ENCODE peak calls at places on chromosomes 13 and 19, in five cellular contexts. P is K562, H is H1, Y is SK-N-SH, N is HCT116. Q is an unnamed sample.

GRCh38 chr13:110017379-110017778 is 231.0 kb upstream of the IRS2 start:
- DNase-seq in H (peak), N (peak), Y (no peak), P (no peak), Q (no peak)

GRCh38 chr13:46633416-46633815 is 80.4 kb downstream of the LRCH1 start:
- DNase-seq in N (no peak), P (no peak), H (no peak), Y (no peak), Q (peak)

GRCh38 chr13:113220877-113221276 is 11.5 kb downstream of the CUL4A start:
- DNase-seq in P (no peak), H (no peak), Y (peak), N (no peak), Q (no peak)

GRCh38 chr19:29771708-29772415 is 39.9 kb upstream of the CCNE1 start:
- DNase-seq in H (peak), Y (peak), P (peak), N (peak), Q (peak)

GRCh38 chr19:48999481-49000325 is 6.0 kb downstream of the RUVBL2 start:
- DNase-seq in Y (peak), H (peak), N (no peak), P (peak), Q (no peak)

GRCh38 chr19:38527466-38528136 is 90.2 kb downstream of the MAP4K1 start:
- DNase-seq in P (peak), Y (no peak), H (no peak), N (no peak), Q (no peak)

GRCh38 chr19:5547881-5548280 is 19.9 kb downstream of the TINCR start:
- DNase-seq in H (no peak), Y (peak), P (peak), N (no peak), Q (peak)

GRCh38 chr19:3682741-3683404 is 17.4 kb downstream of the PIP5K1C start:
- DNase-seq in N (no peak), H (no peak), P (peak), Y (peak), Q (no peak)

GRCh38 chr19:44748426-44749254 is at the start of gene BCL3:
- DNase-seq in P (peak), N (no peak), Y (peak), H (no peak), Q (no peak)

GRCh38 chr13:40132249-40132648 is 476.8 kb downstream of the COG6 start:
- DNase-seq in Y (no peak), N (no peak), P (no peak), H (no peak), Q (no peak)

GRCh38 chr19:28514166-28514565 is 698.8 kb downstream of the UQCRFS1 start:
- DNase-seq in N (no peak), P (no peak), H (no peak), Y (no peak), Q (no peak)

GRCh38 chr19:722553-723101 is 13.9 kb downstream of the PALM start:
- DNase-seq in Y (no peak), N (no peak), H (no peak), P (no peak), Q (no peak)

GRCh38 chr13:113744197-113745000 is 14.6 kb upstream of the TMEM255B start:
- DNase-seq in Y (no peak), H (no peak), N (no peak), P (no peak), Q (no peak)

GRCh38 chr13:23365652-23366051 is 67.8 kb downstream of the SACS start:
- DNase-seq in Y (no peak), N (no peak), P (no peak), H (no peak), Q (no peak)

GRCh38 chr13:34591163-34591562 is 350.9 kb upstream of the NBEA start:
- DNase-seq in Y (no peak), P (no peak), H (no peak), N (no peak), Q (no peak)

GRCh38 chr13:111033172-111034133 is 81.7 kb upstream of the ARHGEF7 start:
- DNase-seq in N (no peak), H (no peak), Y (no peak), P (no peak), Q (no peak)
- H3K4me2 ChIP-seq in N (no peak), H (no peak), Y (no peak), P (no peak), Q (no peak)

GRCh38 chr19:8180018-8180417 is 29.2 kb upstream of the CERS4 start:
- DNase-seq in N (no peak), Y (no peak), P (no peak), H (no peak), Q (no peak)

DNA sequence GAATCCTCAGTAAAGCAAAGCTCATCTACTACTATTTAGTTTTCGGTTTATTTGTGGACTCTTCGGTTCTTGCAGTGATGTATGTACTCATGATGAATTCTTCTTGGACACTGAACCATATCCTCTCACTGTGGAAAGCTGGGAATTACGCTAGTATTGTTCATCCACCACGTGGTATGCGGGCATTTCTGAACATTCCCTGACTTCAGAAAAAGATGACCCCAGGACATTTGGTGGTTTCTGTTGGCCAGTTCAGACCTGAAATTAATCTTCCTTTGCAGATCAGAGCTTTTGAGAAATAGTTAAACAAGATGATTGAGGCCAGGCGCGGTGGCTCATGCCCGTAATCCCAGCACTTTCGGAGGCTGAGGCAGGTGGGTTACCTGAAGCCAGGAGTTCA is 25.3 kb upstream of the FBN3 start:
- DNase-seq in Y (no peak), H (no peak), P (no peak), N (no peak), Q (no peak)
- TF ChIP-seq SIN3A in Y (no peak), H (no peak), P (no peak), N (no peak), Q (no peak)

DNA sequence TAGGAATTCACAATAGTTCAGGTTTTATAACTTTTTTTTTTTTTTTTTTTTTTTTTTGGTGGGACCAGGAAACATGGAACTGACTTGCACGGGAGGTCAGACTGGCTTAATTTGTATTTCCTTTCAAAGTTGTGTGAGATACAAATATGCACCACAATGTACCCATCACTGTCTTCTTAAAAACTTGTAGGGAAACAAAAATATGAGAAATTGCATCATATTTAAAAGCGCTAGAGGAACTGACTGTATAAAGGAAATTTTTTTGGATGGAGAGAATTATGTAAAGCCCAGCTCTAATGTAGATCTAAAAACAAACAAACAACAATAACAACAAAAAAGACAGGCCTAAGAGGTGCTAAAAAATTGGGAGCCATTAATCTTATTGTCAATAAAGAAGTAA is 246.5 kb downstream of the DCT start:
- DNase-seq in Y (no peak), P (no peak), N (no peak), H (no peak), Q (no peak)
- H3K4me2 ChIP-seq in Y (peak), P (no peak), N (no peak), H (no peak), Q (no peak)

GRCh38 chr19:7968008-7968795 is 24.7 kb upstream of the TIMM44 start:
- DNase-seq in Y (no peak), H (no peak), N (no peak), P (no peak), Q (no peak)

GRCh38 chr19:7968796-7969559 is 25.5 kb upstream of the TIMM44 start:
- DNase-seq in H (no peak), P (peak), N (no peak), Y (no peak), Q (no peak)

GRCh38 chr19:7971553-7972520 is 28.4 kb upstream of the TIMM44 start:
- DNase-seq in H (no peak), Y (no peak), P (no peak), N (no peak), Q (no peak)

GRCh38 chr19:7969560-7969949 is 26.1 kb upstream of the TIMM44 start:
- DNase-seq in P (no peak), Y (no peak), H (peak), N (no peak), Q (no peak)

DNA sequence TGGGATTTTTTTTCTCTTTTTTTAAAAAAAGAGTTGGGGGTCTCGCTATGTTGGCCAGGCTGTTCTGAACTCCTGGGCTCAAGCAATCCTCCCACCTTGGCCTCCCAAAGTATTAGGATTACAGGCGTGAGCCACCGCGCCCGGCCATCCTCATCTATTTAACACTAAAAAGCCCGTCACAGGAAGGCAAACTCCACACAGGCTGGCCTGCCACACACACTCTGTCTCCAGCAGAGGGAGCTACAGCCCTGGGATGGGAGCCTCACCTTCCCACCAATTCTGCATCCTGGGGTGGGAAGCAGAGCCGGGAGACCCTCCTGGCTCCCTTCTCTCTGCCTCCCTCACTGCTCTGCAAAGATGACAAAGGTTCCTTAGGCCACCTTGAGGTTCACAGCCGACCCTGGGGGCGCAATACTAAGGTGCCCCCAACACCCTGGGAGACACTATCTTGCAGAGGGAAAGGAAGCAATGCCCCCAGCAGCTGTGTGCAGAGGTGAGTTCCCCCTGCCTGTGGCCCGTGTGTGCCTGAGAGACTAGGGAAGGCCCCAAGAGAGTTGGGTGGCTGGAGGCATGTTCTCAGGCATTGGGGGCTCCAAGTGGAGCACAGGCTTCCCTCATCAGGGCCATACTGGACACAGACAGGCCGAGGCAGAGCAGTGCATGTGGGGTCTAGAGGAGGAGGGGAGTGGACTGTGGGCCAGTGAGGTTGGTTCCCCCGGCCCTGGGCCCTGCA is 27.4 kb upstream of the TIMM44 start:
- DNase-seq in Y (peak), N (peak), P (peak), H (peak), Q (peak)
- TF ChIP-seq SIN3A in Y (no peak), N (no peak), P (no peak), H (peak), Q (no peak)

Q was measured in HepG2.